ENCODE peak calls at places on chromosomes 1 and 21, in five cellular contexts. G is fibroblast of pulmonary artery, X is tibial nerve, P is AG04449, U is epithelial cell of esophagus. B is an unnamed sample.

GRCh38 chr1:204093756-204094155 is 20.8 kb downstream of the SOX13 start:
- DNase-seq in G (no peak), X (no peak), P (no peak), U (no peak), B (no peak)

GRCh38 chr1:175757381-175758015 is 14.1 kb upstream of the TNR start:
- DNase-seq in G (no peak), X (no peak), P (no peak), U (peak; percentile 24), B (peak; percentile 78)

GRCh38 chr21:28068455-28069358 is 924.0 kb downstream of the LTN1 start:
- DNase-seq in G (no peak), X (no peak), P (no peak), U (no peak), B (no peak)

GRCh38 chr1:165114022-165114888 is 242.3 kb downstream of the LMX1A start:
- DNase-seq in G (peak; percentile 63), X (peak; percentile 23), P (no peak), U (peak; percentile 63), B (peak; percentile 61)

GRCh38 chr21:45322231-45322959 is 34.7 kb upstream of the POFUT2 start:
- DNase-seq in G (no peak), X (no peak), P (no peak), U (no peak), B (no peak)

GRCh38 chr1:98059616-98060015 is 138.8 kb upstream of the DPYD start:
- DNase-seq in G (no peak), X (no peak), P (no peak), U (peak; percentile 18), B (no peak)

GRCh38 chr1:116988248-116988647 is 13.3 kb upstream of the CD101 start:
- DNase-seq in G (peak; percentile 78), X (no peak), P (no peak), U (peak; percentile 46), B (no peak)

GRCh38 chr21:17613242-17613676 is 558 bp upstream of the BTG3 start:
- DNase-seq in G (peak; percentile 29), X (peak; percentile 17), P (no peak), U (no peak), B (no peak)

GRCh38 chr1:174626031-174627020 is 178.6 kb downstream of the GPR52 start:
- DNase-seq in G (peak; percentile 35), X (no peak), P (peak; percentile 33), U (peak; percentile 9), B (no peak)

GRCh38 chr1:50023292-50024159 is at the start of gene AGBL4:
- DNase-seq in G (peak; percentile 8), X (no peak), P (no peak), U (peak; percentile 46), B (peak; percentile 74)

GRCh38 chr1:73100216-73100615 is 817.9 kb upstream of the NEGR1 start:
- DNase-seq in G (no peak), X (no peak), P (no peak), U (no peak), B (no peak)

GRCh38 chr1:112579801-112580510 is 39.0 kb downstream of the ST7L start:
- DNase-seq in G (no peak), X (no peak), P (peak; percentile 36), U (no peak), B (no peak)

GRCh38 chr1:184822267-184822666 is 67.6 kb upstream of the EDEM3 start:
- DNase-seq in G (no peak), X (no peak), P (no peak), U (no peak), B (no peak)

GRCh38 chr1:174068000-174068399 is 45.8 kb upstream of the RC3H1 start:
- DNase-seq in G (no peak), X (no peak), P (no peak), U (peak; percentile 51), B (no peak)

GRCh38 chr1:18536356-18536755 is 55.6 kb downstream of the KLHDC7A start:
- DNase-seq in G (no peak), X (no peak), P (no peak), U (no peak), B (no peak)

GRCh38 chr1:234188454-234188792 is 184.8 kb upstream of the COA6 start:
- DNase-seq in G (no peak), X (no peak), P (no peak), U (peak; percentile 94), B (peak; percentile 38)

GRCh38 chr1:17984510-17985085 is 123.0 kb upstream of the IGSF21 start:
- DNase-seq in G (peak; percentile 2), X (peak; percentile 21), P (no peak), U (no peak), B (peak; percentile 41)

GRCh38 chr1:246416261-246416660 is 90.8 kb downstream of the SMYD3 start:
- DNase-seq in G (no peak), X (no peak), P (no peak), U (no peak), B (no peak)

GRCh38 chr1:222124602-222125001 is 382.7 kb upstream of the DUSP10 start:
- DNase-seq in G (no peak), X (no peak), P (no peak), U (peak; percentile 28), B (no peak)

GRCh38 chr1:91564888-91565700 is 64.4 kb downstream of the CDC7 start:
- DNase-seq in G (peak; percentile 32), X (no peak), P (no peak), U (peak; percentile 77), B (no peak)

GRCh38 chr1:151535326-151536271 is 4.5 kb upstream of the TUFT1 start:
- DNase-seq in G (no peak), X (no peak), P (no peak), U (no peak), B (no peak)

GRCh38 chr1:101781437-101781836 is 215.3 kb downstream of the OLFM3 start:
- DNase-seq in G (peak; percentile 7), X (no peak), P (no peak), U (peak; percentile 66), B (no peak)

GRCh38 chr1:61293197-61293596 is 210.8 kb downstream of the NFIA start:
- DNase-seq in G (peak; percentile 33), X (no peak), P (no peak), U (peak; percentile 82), B (no peak)

GRCh38 chr1:164905891-164906290 is 346.9 kb downstream of the PBX1 start:
- DNase-seq in G (no peak), X (no peak), P (no peak), U (no peak), B (no peak)

GRCh38 chr1:180631197-180631765 is 541 bp upstream of the XPR1 start:
- DNase-seq in G (no peak), X (no peak), P (no peak), U (no peak), B (no peak)

GRCh38 chr1:183577897-183578470 is 12.3 kb downstream of the NCF2 start:
- DNase-seq in G (no peak), X (no peak), P (no peak), U (no peak), B (no peak)

GRCh38 chr1:183578846-183579245 is 11.4 kb downstream of the NCF2 start:
- DNase-seq in G (no peak), X (no peak), P (no peak), U (no peak), B (no peak)

GRCh38 chr1:183583466-183583865 is 6.8 kb downstream of the NCF2 start:
- DNase-seq in G (peak; percentile 65), X (no peak), P (no peak), U (peak; percentile 34), B (no peak)

GRCh38 chr1:183582021-183582746 is 8.1 kb downstream of the NCF2 start:
- DNase-seq in G (no peak), X (no peak), P (no peak), U (no peak), B (no peak)

DNA sequence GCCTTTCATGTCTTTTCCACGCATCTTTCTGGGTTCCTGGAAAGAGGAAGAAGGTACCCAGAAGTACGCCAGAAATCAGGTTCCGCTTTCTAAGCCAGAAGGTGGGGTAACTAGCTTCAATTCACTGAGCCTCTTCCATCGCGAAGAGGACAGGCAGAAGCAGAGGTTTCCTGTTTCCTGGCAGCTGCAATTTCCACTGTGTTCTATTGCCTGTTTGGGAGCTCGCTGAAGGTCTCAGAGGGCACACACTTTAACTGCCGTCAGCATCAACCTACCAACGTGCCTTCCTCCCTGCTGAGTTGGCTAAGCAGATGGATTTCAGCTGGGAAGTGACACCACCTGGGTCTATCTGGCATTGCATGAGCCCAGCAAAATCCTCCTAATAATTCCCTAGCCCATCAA is 10.0 kb downstream of the NCF2 start:
- DNase-seq in G (peak; percentile 38), X (no peak), P (no peak), U (peak; percentile 43), B (peak; percentile 59)
- TF ChIP-seq CTCF in G (peak; percentile 23), X (no peak), P (peak; percentile 36), U (peak; percentile 37), B (no peak)

DNA sequence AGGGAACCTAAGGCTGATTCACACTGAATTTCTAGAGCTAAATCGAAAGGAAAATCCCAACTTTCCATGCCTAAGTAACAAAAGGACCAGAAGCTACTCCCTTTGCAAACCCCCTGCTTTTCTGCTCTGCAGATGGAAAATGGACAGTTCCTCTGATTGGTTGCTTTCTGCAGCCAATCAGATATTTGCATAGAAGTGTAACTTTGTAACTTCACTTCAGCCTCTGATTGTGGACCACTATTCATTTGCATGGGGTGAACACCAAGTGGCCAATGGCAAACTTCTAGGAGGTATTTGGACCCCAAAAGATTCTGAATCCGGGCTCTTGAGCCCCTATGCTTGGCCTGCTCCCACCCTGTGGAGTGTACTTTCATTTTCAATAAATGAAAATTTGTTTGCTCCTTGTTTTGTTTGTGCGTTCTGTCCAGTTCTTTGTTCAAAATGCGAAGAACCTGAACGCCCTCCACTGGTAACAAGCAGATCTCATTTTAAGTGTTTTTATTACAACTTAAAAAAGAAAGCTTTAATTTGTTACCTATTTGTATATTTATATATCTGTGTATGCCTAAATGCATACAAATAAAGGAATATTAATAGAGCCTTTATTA is 6.4 kb upstream of the GSTM4 start:
- DNase-seq in G (peak; percentile 69), X (no peak), P (no peak), U (no peak), B (no peak)
- TF ChIP-seq CTCF in G (peak; percentile 47), X (peak; percentile 11), P (no peak), U (no peak), B (no peak)

DNA sequence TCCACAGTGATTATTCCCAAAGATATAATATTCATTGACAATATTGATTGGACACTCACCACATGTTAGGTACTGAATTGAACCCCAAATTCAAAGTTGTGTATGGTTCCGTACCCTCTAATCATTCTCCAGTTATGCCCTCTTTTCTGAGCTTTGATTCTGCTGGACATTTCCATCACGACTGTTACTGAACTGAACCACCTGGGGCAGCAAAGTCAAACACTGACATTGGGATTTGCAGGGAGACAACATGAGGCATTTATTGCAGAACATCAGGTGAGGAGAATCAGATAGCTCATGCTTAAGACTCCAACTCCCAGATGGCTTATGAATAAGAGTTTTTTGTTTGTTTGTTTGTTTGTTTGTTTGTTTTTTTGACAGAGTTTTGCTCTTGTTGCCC is 420.9 kb downstream of the DISC1 start:
- DNase-seq in G (no peak), X (no peak), P (no peak), U (peak; percentile 31), B (no peak)
- TF ChIP-seq CTCF in G (peak; percentile 12), X (no peak), P (peak; percentile 22), U (peak; percentile 44), B (no peak)

GRCh38 chr1:157105298-157105987 is 5.8 kb upstream of the ETV3L start:
- DNase-seq in G (no peak), X (no peak), P (no peak), U (no peak), B (no peak)

GRCh38 chr1:157105988-157106812 is 6.6 kb upstream of the ETV3L start:
- DNase-seq in G (peak; percentile 68), X (no peak), P (peak; percentile 74), U (peak; percentile 83), B (no peak)

GRCh38 chr1:157106813-157107189 is 7.2 kb upstream of the ETV3L start:
- DNase-seq in G (no peak), X (no peak), P (no peak), U (no peak), B (no peak)

GRCh38 chr1:157103283-157103682 is 3.7 kb upstream of the ETV3L start:
- DNase-seq in G (no peak), X (no peak), P (no peak), U (no peak), B (no peak)

GRCh38 chr1:157104598-157105293 is 5.1 kb upstream of the ETV3L start:
- DNase-seq in G (no peak), X (no peak), P (no peak), U (peak; percentile 69), B (no peak)
- TF ChIP-seq CTCF in G (no peak), X (no peak), P (no peak), U (no peak), B (no peak)

B was measured in endothelial cell.